ENCODE peak calls at places on chromosomes 11 and 22, in seven cellular contexts. U, K, X, I, E, Y and T are unnamed samples.

GRCh38 chr11:10459029-10459970 is 4.2 kb downstream of the AMPD3 start:
- DNase-seq in I (peak; percentile 10), K (no peak), X (no peak), E (no peak), Y (no peak), U (peak; percentile 97), T (no peak)

GRCh38 chr22:37763012-37763411 is 44.7 kb upstream of the GCAT start:
- DNase-seq in I (no peak), X (no peak), Y (no peak), E (no peak), U (no peak), K (no peak), T (no peak)

GRCh38 chr11:78365381-78365792 is 52.2 kb downstream of the GAB2 start:
- DNase-seq in I (peak; percentile 68), Y (peak; percentile 87), U (no peak), K (no peak), E (no peak), X (no peak), T (peak; percentile 73)

GRCh38 chr22:25357606-25358420 is 138.4 kb downstream of the CRYBB2 start:
- DNase-seq in I (no peak), K (no peak), E (no peak), Y (no peak), X (no peak), U (no peak), T (no peak)

GRCh38 chr11:35677904-35678303 is 15.3 kb downstream of the TRIM44 start:
- DNase-seq in E (no peak), X (peak; percentile 7), I (no peak), Y (peak; percentile 21), K (no peak), U (no peak), T (no peak)

GRCh38 chr11:2790581-2790925 is 90.8 kb upstream of the KCNQ1OT1 start:
- DNase-seq in Y (no peak), X (no peak), U (no peak), E (peak; percentile 17), K (no peak), I (no peak), T (no peak)

GRCh38 chr11:72111803-72112540 is 523 bp downstream of the ANAPC15 start:
- DNase-seq in U (peak; percentile 99), Y (peak; percentile 99), X (peak; percentile 99), I (peak; percentile 100), E (peak; percentile 87), K (peak; percentile 100), T (peak; percentile 99)

GRCh38 chr22:44664149-44664548 is 37.9 kb upstream of the PRR5 start:
- DNase-seq in I (peak; percentile 55), K (no peak), X (peak; percentile 61), Y (peak; percentile 20), U (peak; percentile 80), E (peak; percentile 69), T (peak; percentile 48)

GRCh38 chr11:65606876-65607613 is 7.0 kb downstream of the MAP3K11 start:
- DNase-seq in X (peak; percentile 93), K (peak; percentile 88), U (peak; percentile 39), Y (peak; percentile 97), E (peak; percentile 89), I (peak; percentile 96), T (peak; percentile 94)

GRCh38 chr11:9385288-9385902 is 943 bp downstream of the IPO7 start:
- DNase-seq in U (peak; percentile 77), Y (no peak), I (no peak), X (no peak), E (no peak), K (no peak), T (no peak)

GRCh38 chr11:104148074-104148473 is 15.9 kb downstream of the PDGFD start:
- DNase-seq in X (peak; percentile 74), I (peak; percentile 68), E (no peak), U (no peak), Y (peak; percentile 57), K (no peak), T (peak; percentile 71)

GRCh38 chr11:36023922-36024321 is 80.1 kb downstream of the LDLRAD3 start:
- DNase-seq in U (no peak), E (no peak), X (peak; percentile 60), K (no peak), I (peak; percentile 52), Y (peak; percentile 69), T (peak; percentile 22)

GRCh38 chr11:114988644-114989043 is 310.3 kb downstream of the NXPE2 start:
- DNase-seq in K (no peak), I (no peak), U (no peak), X (no peak), Y (no peak), E (no peak), T (no peak)

GRCh38 chr22:30202531-30203006 is 44.0 kb downstream of the LIF start:
- DNase-seq in E (peak; percentile 69), K (no peak), X (peak; percentile 69), Y (peak; percentile 74), I (peak; percentile 61), U (no peak), T (peak; percentile 73)

GRCh38 chr11:8234425-8234821 is 29.3 kb downstream of the LMO1 start:
- DNase-seq in Y (peak; percentile 2), E (no peak), X (no peak), U (no peak), I (no peak), K (no peak), T (no peak)

GRCh38 chr11:71209181-71209580 is 43.2 kb downstream of the SHANK2 start:
- DNase-seq in Y (no peak), U (no peak), E (no peak), X (no peak), I (no peak), K (no peak), T (no peak)

GRCh38 chr11:408154-409007 is 6.4 kb downstream of the SIGIRR start:
- DNase-seq in X (no peak), E (peak; percentile 43), K (no peak), U (no peak), I (no peak), Y (no peak), T (no peak)

GRCh38 chr11:61816736-61817455 is at the start of gene FADS1:
- DNase-seq in E (peak; percentile 82), U (peak; percentile 99), I (peak; percentile 97), Y (peak; percentile 94), K (no peak), X (peak; percentile 92), T (peak; percentile 91)

GRCh38 chr11:121696177-121696863 is 243.6 kb upstream of the SORL1-AS1 start:
- DNase-seq in K (no peak), E (no peak), Y (peak; percentile 76), X (no peak), I (no peak), U (no peak), T (no peak)

GRCh38 chr22:19795617-19796008 is 35.0 kb downstream of the TBX1 start:
- DNase-seq in K (no peak), E (no peak), X (peak; percentile 34), Y (peak; percentile 45), I (no peak), U (no peak), T (peak; percentile 60)

GRCh38 chr22:43446881-43447280 is 35.1 kb downstream of the MPPED1 start:
- DNase-seq in K (no peak), E (no peak), U (no peak), Y (no peak), X (no peak), I (no peak), T (no peak)

DNA sequence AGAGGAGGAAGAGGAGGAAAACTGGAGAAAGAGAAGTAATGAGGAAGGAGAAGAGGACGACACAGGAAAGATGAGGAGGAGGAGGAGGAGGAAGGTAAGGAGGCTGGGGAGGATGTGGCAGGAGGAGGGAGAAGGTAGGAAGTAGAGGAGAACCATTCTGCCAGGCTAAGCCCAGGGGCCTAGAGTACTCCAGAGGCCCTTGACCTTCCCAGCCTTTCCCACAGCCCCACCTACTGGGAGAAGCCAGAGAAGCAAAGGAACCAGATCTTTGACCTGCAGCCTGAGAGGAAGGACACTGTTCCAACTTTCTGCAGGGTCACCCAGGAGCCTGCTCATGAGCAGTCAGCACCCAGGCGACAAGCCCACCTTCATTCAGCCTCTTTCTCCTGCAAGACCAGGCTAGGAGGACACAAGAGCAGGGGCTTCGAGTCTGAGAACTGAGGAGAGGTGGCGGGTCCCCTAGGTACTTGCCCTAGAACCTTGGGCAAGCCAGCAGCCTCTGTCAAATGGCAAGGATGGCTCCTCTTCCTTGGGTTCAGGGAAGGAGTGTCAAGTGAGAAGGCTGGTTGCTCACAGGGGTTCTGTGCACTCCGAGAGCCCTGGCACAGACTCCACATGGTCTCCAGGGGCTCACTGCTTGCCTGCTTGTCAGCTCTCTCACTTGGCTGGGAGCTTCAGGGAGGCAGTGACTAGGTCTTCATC is 27.9 kb upstream of the OAF start:
- DNase-seq in E (peak; percentile 70), U (peak; percentile 52), Y (no peak), K (no peak), X (no peak), I (no peak), T (no peak)
- TF ChIP-seq CTCF in E (peak; percentile 42), U (peak; percentile 33), Y (peak; percentile 22), K (peak; percentile 56), X (peak; percentile 19), I (peak; percentile 53), T (peak; percentile 45)

GRCh38 chr11:125330462-125331325 is 165.4 kb downstream of the FEZ1 start:
- DNase-seq in I (no peak), E (no peak), U (no peak), K (no peak), X (no peak), Y (no peak), T (no peak)

GRCh38 chr11:125331357-125331756 is 164.7 kb downstream of the FEZ1 start:
- DNase-seq in K (no peak), X (no peak), I (no peak), U (no peak), E (no peak), Y (no peak), T (no peak)

GRCh38 chr11:125333354-125334077 is 162.5 kb downstream of the FEZ1 start:
- DNase-seq in X (no peak), U (no peak), K (no peak), E (no peak), Y (no peak), I (no peak), T (no peak)

GRCh38 chr11:125335101-125335500 is 161.0 kb downstream of the FEZ1 start:
- DNase-seq in I (no peak), Y (no peak), K (no peak), U (no peak), X (no peak), E (no peak), T (no peak)

DNA sequence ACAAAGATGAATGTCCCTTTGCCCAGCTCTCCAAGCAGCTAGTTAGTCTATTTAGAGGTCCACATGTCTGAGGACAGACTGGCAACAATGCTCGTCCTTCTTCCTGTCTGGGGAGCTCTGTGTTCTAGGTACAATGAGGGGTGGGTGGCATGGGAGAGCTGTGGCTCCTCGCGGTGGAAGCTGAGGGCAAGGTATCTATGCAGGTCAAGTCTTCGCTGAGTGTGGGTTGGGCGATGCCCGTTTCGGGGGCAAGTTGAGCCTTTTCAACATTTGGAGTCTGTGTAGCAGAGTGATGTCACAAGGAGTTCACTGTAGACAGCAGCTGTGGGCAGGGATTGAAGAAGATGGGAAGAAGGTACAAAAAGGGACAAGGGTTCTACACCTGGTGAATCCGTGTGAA is 163.2 kb downstream of the FEZ1 start:
- DNase-seq in K (no peak), X (no peak), U (no peak), E (no peak), I (no peak), Y (no peak), T (no peak)
- H3K4me3 ChIP-seq in K (no peak overlapping the region), X (no peak overlapping the region), U (no peak overlapping the region), E (no peak overlapping the region), I (no peak overlapping the region), Y (no peak overlapping the region), T (no peak overlapping the region)

GRCh38 chr22:32205974-32206773 is 1.3 kb upstream of the RFPL2 start:
- DNase-seq in K (no peak), I (no peak), E (no peak), X (no peak), Y (no peak), U (no peak), T (no peak)
- TF ChIP-seq CTCF in K (no peak), I (no peak), E (no peak), X (no peak), Y (no peak), U (no peak), T (no peak)

GRCh38 chr11:37142591-37142990 is 544.6 kb upstream of the RAG2 start:
- DNase-seq in Y (no peak), U (no peak), X (no peak), E (no peak), I (no peak), K (no peak), T (no peak)
- H3K4me3 ChIP-seq in Y (no peak overlapping the region), U (no peak overlapping the region), X (no peak overlapping the region), E (no peak overlapping the region), I (no peak overlapping the region), K (no peak overlapping the region), T (no peak overlapping the region)